ENCODE peak calls at places on chromosomes 16 and 17, in four cellular contexts. M is GM12878, T is K562, Z is HepG2. Q is an unnamed sample.

GRCh38 chr16:20774703-20775362 is 11.0 kb downstream of the ACSM3 start:
- DNase-seq in M (peak; percentile 9), Z (peak; percentile 67), T (peak; percentile 58), Q (peak; percentile 70)

GRCh38 chr16:29814592-29814991 is 1.4 kb upstream of the PAGR1 start:
- DNase-seq in T (no peak), M (no peak), Z (no peak), Q (no peak)

GRCh38 chr17:31487648-31488263 is 96.3 kb downstream of the RAB11FIP4 start:
- DNase-seq in T (peak; percentile 99), Z (peak; percentile 86), M (no peak), Q (peak; percentile 93)

GRCh38 chr17:69117855-69118758 is 23.6 kb downstream of the ABCA6 start:
- DNase-seq in Z (no peak), T (no peak), M (peak; percentile 47), Q (no peak)

GRCh38 chr16:81238296-81239011 is at the start of gene BCO1:
- DNase-seq in T (no peak), Z (peak; percentile 35), M (no peak), Q (peak; percentile 45)

GRCh38 chr17:32355649-32356377 is 5.9 kb downstream of the ZNF207 start:
- DNase-seq in T (no peak), Z (no peak), M (no peak), Q (no peak)

GRCh38 chr17:81365148-81365600 is 30.1 kb upstream of the BAHCC1 start:
- DNase-seq in T (peak; percentile 68), M (no peak), Z (no peak), Q (no peak)

GRCh38 chr17:3846739-3847670 is 959 bp upstream of the NCBP3 start:
- DNase-seq in M (no peak), T (no peak), Z (no peak), Q (no peak)

GRCh38 chr17:82932146-82933005 is 92.6 kb upstream of the ZNF750 start:
- DNase-seq in Z (no peak), T (no peak), M (no peak), Q (no peak)

GRCh38 chr16:89244754-89245153 is 27.3 kb downstream of the ZNF778 start:
- DNase-seq in M (no peak), Z (no peak), T (no peak), Q (no peak)

GRCh38 chr16:70610273-70611223 is 35.8 kb upstream of the IL34 start:
- DNase-seq in T (peak; percentile 10), Z (no peak), M (no peak), Q (no peak)

GRCh38 chr17:50865060-50865867 is 890 bp downstream of the TOB1 start:
- DNase-seq in Z (peak; percentile 70), T (peak; percentile 67), M (no peak), Q (no peak)

GRCh38 chr17:13385481-13385907 is 216.2 kb downstream of the HS3ST3A1 start:
- DNase-seq in T (no peak), Z (no peak), M (no peak), Q (no peak)

GRCh38 chr16:82584553-82585152 is 42.1 kb upstream of the CDH13 start:
- DNase-seq in T (no peak), M (no peak), Z (no peak), Q (no peak)

GRCh38 chr16:50666658-50667496 is 14.2 kb downstream of the SNX20 start:
- DNase-seq in M (peak; percentile 58), Z (no peak), T (no peak), Q (no peak)

GRCh38 chr17:30600830-30601494 is 123.8 kb downstream of the GOSR1 start:
- DNase-seq in T (no peak), M (no peak), Z (no peak), Q (peak; percentile 6)

GRCh38 chr17:61701334-61701733 is 110.3 kb upstream of the NACA2 start:
- DNase-seq in T (no peak), M (no peak), Z (no peak), Q (no peak)

GRCh38 chr17:72572604-72573491 is 452.0 kb downstream of the SOX9 start:
- DNase-seq in Z (no peak), M (no peak), T (no peak), Q (no peak)

GRCh38 chr16:15765880-15766279 is 90.9 kb downstream of the MYH11 start:
- DNase-seq in M (peak; percentile 74), Z (peak; percentile 73), T (peak; percentile 48), Q (peak; percentile 58)
- TF ChIP-seq FOXM1 in M (peak; percentile 38), Z (no peak), T (no peak), Q (no peak)

DNA sequence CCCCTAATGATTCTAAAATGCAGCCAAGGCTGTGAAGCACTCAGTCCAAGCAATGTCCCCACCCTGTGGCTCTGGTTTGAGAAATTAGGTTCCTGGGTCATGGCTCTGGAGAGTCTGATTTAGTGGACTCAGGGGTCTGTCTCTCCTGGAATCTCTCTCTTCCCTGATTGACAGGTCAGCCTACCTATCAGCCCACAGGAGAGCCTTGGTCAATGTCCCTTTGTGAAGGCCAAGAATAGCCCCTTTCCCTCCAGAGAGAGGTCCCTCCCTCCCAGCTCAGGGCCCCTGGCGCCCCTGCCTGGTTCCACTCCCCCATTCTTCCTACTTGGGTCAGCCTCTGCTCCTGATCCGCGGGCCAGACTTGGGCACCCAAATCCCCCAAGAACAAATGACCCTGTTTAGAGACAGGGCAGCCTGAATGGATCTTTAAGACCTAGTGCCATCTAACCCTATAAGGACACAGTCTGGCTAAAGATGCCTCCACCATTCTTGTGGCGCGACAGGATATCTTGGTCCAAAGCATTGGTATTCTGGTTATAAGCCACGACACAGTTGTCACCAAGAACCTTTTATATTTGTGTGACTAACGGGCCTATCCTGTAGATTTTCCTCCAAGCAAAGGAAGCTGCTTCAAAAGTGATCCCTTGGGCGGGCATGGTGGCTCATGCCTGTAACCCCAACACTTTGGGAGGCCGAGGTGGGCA is 38.3 kb upstream of the PRSS54 start:
- DNase-seq in M (no peak), Z (no peak), T (peak; percentile 13), Q (no peak)
- TF ChIP-seq FOXK2 in M (no peak), Z (no peak), T (no peak), Q (no peak)

DNA sequence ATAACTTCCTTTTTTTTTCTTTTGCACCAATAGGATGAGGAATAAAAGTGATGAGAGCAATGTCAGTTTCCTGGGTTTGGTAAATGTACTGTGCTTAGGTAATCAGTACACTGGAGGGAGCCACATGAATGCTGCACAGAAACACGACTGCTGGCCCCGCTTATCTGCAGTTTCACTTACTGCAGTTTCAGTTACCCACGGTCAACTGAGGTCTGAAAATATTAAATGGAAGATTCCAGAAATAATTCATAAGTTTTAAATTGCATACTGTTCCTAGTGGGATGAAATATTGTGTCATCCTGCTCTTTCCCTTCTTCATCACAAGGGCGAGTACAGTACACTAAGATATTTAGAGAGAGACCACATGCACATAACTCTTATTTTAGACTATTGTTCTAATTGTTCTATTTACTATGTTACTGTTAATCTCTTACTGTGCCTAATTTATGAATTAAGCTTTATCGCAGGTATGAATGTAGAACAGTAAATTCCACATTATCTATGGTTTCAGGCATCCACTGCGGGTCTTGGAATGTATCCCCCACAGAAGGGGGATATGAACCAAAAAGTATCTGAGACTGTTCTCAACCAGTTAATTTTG is 6.4 kb upstream of the LGALS3BP start:
- DNase-seq in Z (peak; percentile 43), T (peak; percentile 63), M (no peak), Q (no peak)
- TF ChIP-seq TARDBP in Z (no peak), T (no peak), M (no peak), Q (no peak)

DNA sequence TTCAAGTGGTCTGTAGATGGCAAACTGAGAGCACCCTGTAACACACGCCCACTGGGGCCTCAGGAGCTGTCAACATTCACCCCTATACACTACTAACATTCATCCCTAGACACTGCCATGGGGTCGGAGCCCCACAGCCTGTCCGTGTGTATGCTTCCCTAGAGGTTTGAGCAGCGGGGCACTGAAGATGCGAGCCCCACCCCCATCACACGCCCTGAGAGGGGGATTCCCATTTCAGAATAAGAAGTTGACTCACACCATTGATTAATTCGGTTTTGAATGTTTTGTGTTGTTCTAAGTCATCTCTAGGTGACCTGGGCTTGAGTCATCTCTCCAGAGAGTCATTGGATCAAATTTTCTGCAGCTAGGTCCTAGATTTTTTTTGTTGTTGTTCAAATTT is 37.3 kb upstream of the MMD start:
- DNase-seq in M (no peak), Z (no peak), T (no peak), Q (no peak)
- TF ChIP-seq FOXM1 in M (peak; percentile 16), Z (no peak), T (no peak), Q (no peak)

GRCh38 chr16:58500329-58501241 is 642 bp downstream of the NDRG4 start:
- DNase-seq in T (no peak), M (no peak), Z (no peak), Q (no peak)
- TF ChIP-seq FOXK2 in T (no peak), M (no peak), Z (no peak), Q (no peak)

GRCh38 chr16:3276679-3277078 is 6.6 kb upstream of the ZNF263 start:
- DNase-seq in T (no peak), M (no peak), Z (no peak), Q (no peak)

GRCh38 chr16:3274490-3274889 is 8.8 kb upstream of the ZNF263 start:
- DNase-seq in T (no peak), Z (peak; percentile 91), M (no peak), Q (no peak)

DNA sequence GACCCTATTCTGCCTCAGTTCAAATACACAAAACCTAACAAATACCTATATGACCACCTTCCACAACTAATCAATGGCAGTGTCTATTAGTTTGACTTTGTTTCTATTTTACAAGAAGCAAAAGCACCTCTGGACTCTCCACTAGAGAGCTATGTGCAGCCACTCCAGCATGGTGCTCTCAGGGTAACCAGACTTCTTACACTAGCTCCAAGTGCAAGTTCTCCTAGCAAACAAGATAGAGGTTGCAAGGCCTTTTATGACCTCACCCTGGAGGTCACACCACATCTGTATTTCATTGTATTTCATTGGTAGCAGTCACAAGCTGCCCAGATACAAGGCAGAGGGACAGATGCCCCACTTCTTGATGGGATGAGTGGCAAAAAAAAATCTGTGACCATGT is 8.3 kb upstream of the ZNF263 start:
- DNase-seq in T (no peak), Z (no peak), M (no peak), Q (no peak)
- TF ChIP-seq TARDBP in T (no peak), Z (no peak), M (no peak), Q (no peak)

DNA sequence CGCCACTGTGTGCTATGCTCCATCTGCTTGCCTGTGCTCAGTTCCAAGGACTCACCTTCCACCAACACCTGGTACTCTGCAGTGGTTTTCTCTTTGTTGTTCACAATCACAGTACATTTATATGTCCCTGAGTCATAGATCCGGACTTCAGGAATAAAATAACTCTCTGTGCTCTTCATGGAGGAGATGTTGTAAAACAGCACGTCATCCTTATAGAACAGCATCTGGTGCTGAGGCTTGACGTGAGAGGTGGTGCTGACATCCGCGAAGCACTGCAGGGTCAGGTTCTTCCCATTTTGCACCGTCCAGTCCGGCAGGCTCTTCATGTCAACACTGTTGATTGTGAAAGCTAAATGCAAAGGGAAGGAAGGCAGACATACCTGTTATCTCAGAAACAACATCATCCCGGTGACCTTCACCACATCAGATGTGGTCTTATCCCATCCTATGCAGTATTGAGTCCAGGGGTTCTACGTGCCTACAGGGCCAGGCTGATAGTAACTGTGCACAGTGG is 12.8 kb downstream of the PECAM1 start:
- DNase-seq in Z (peak; percentile 73), M (no peak), T (no peak), Q (no peak)
- TF ChIP-seq FOXM1 in Z (no peak), M (no peak), T (no peak), Q (no peak)